ENCODE peak calls at places on chromosomes 2 and 18, in ten cellular contexts. One of them, this sample, is unnamed.
A peak's percentile ranks its signal among the peaks of the same experiment; 100 is the strongest.

GRCh38 chr2:167963899-167964649 is 283.3 kb downstream of the STK39 start:
- DNase-seq in lower leg skin: no peak
- DNase-seq in heart left ventricle: no peak
- DNase-seq in IMR-90: no peak
- DNase-seq in A549: no peak
- DNase-seq in body of pancreas: no peak
- DNase-seq in esophagus squamous epithelium: no peak
- DNase-seq in Peyer's patch: no peak
- DNase-seq in transverse colon: no peak
- DNase-seq in prostate gland: no peak
- DNase-seq in this sample: no peak

GRCh38 chr2:182229288-182229687 is 197.5 kb downstream of the PDE1A start:
- DNase-seq in lower leg skin: no peak
- DNase-seq in heart left ventricle: no peak
- DNase-seq in IMR-90: peak; percentile 64
- DNase-seq in A549: no peak
- DNase-seq in body of pancreas: no peak
- DNase-seq in esophagus squamous epithelium: no peak
- DNase-seq in Peyer's patch: no peak
- DNase-seq in transverse colon: no peak
- DNase-seq in prostate gland: no peak
- DNase-seq in this sample: no peak

GRCh38 chr2:163455815-163456214 is 280.0 kb downstream of the FIGN start:
- DNase-seq in lower leg skin: no peak
- DNase-seq in heart left ventricle: no peak
- DNase-seq in IMR-90: no peak
- DNase-seq in A549: no peak
- DNase-seq in body of pancreas: no peak
- DNase-seq in esophagus squamous epithelium: no peak
- DNase-seq in Peyer's patch: no peak
- DNase-seq in transverse colon: no peak
- DNase-seq in prostate gland: no peak
- DNase-seq in this sample: peak; percentile 33

GRCh38 chr2:134852518-134852917 is 14.1 kb downstream of the ACMSD start:
- DNase-seq in lower leg skin: no peak
- DNase-seq in heart left ventricle: no peak
- DNase-seq in IMR-90: no peak
- DNase-seq in A549: no peak
- DNase-seq in body of pancreas: no peak
- DNase-seq in esophagus squamous epithelium: no peak
- DNase-seq in Peyer's patch: no peak
- DNase-seq in transverse colon: no peak
- DNase-seq in prostate gland: no peak
- DNase-seq in this sample: no peak

GRCh38 chr2:170436077-170436943 is 258.4 kb downstream of the MYO3B start:
- DNase-seq in lower leg skin: no peak
- DNase-seq in heart left ventricle: no peak
- DNase-seq in IMR-90: no peak
- DNase-seq in A549: no peak
- DNase-seq in body of pancreas: no peak
- DNase-seq in esophagus squamous epithelium: no peak
- DNase-seq in Peyer's patch: no peak
- DNase-seq in transverse colon: no peak
- DNase-seq in prostate gland: no peak
- DNase-seq in this sample: no peak

GRCh38 chr2:18085593-18085992 is 207.1 kb downstream of the KCNS3 start:
- DNase-seq in lower leg skin: no peak
- DNase-seq in heart left ventricle: no peak
- DNase-seq in IMR-90: no peak
- DNase-seq in A549: no peak
- DNase-seq in body of pancreas: no peak
- DNase-seq in esophagus squamous epithelium: no peak
- DNase-seq in Peyer's patch: no peak
- DNase-seq in transverse colon: no peak
- DNase-seq in prostate gland: no peak
- DNase-seq in this sample: no peak

GRCh38 chr2:149329068-149329467 is 1.3 kb upstream of the LYPD6 start:
- DNase-seq in lower leg skin: no peak
- DNase-seq in heart left ventricle: no peak
- DNase-seq in IMR-90: no peak
- DNase-seq in A549: no peak
- DNase-seq in body of pancreas: peak; percentile 22
- DNase-seq in esophagus squamous epithelium: no peak
- DNase-seq in Peyer's patch: no peak
- DNase-seq in transverse colon: no peak
- DNase-seq in prostate gland: no peak
- DNase-seq in this sample: peak; percentile 2

GRCh38 chr2:167144179-167144898 is 256.1 kb downstream of the XIRP2 start:
- DNase-seq in lower leg skin: no peak
- DNase-seq in heart left ventricle: no peak
- DNase-seq in IMR-90: peak; percentile 71
- DNase-seq in A549: no peak
- DNase-seq in body of pancreas: no peak
- DNase-seq in esophagus squamous epithelium: no peak
- DNase-seq in Peyer's patch: no peak
- DNase-seq in transverse colon: no peak
- DNase-seq in prostate gland: no peak
- DNase-seq in this sample: no peak

GRCh38 chr2:529425-529824 is 147.8 kb downstream of the TMEM18 start:
- DNase-seq in lower leg skin: no peak
- DNase-seq in heart left ventricle: no peak
- DNase-seq in IMR-90: peak; percentile 1
- DNase-seq in A549: no peak
- DNase-seq in body of pancreas: no peak
- DNase-seq in esophagus squamous epithelium: no peak
- DNase-seq in Peyer's patch: no peak
- DNase-seq in transverse colon: no peak
- DNase-seq in prostate gland: no peak
- DNase-seq in this sample: peak; percentile 5

GRCh38 chr2:30582521-30582920 is 135.5 kb downstream of the LCLAT1 start:
- DNase-seq in lower leg skin: no peak
- DNase-seq in heart left ventricle: no peak
- DNase-seq in IMR-90: no peak
- DNase-seq in A549: no peak
- DNase-seq in body of pancreas: no peak
- DNase-seq in esophagus squamous epithelium: no peak
- DNase-seq in Peyer's patch: no peak
- DNase-seq in transverse colon: no peak
- DNase-seq in prostate gland: no peak
- DNase-seq in this sample: no peak

GRCh38 chr18:73355076-73355475 is 487.3 kb upstream of the NETO1 start:
- DNase-seq in lower leg skin: no peak
- DNase-seq in heart left ventricle: no peak
- DNase-seq in IMR-90: peak; percentile 15
- DNase-seq in A549: no peak
- DNase-seq in body of pancreas: no peak
- DNase-seq in esophagus squamous epithelium: no peak
- DNase-seq in Peyer's patch: no peak
- DNase-seq in transverse colon: no peak
- DNase-seq in prostate gland: no peak
- DNase-seq in this sample: no peak

GRCh38 chr2:7686016-7686385 is 768.8 kb downstream of the RNF144A start:
- DNase-seq in lower leg skin: no peak
- DNase-seq in heart left ventricle: no peak
- DNase-seq in IMR-90: no peak
- DNase-seq in A549: no peak
- DNase-seq in body of pancreas: no peak
- DNase-seq in esophagus squamous epithelium: no peak
- DNase-seq in Peyer's patch: no peak
- DNase-seq in transverse colon: no peak
- DNase-seq in prostate gland: no peak
- DNase-seq in this sample: no peak

DNA sequence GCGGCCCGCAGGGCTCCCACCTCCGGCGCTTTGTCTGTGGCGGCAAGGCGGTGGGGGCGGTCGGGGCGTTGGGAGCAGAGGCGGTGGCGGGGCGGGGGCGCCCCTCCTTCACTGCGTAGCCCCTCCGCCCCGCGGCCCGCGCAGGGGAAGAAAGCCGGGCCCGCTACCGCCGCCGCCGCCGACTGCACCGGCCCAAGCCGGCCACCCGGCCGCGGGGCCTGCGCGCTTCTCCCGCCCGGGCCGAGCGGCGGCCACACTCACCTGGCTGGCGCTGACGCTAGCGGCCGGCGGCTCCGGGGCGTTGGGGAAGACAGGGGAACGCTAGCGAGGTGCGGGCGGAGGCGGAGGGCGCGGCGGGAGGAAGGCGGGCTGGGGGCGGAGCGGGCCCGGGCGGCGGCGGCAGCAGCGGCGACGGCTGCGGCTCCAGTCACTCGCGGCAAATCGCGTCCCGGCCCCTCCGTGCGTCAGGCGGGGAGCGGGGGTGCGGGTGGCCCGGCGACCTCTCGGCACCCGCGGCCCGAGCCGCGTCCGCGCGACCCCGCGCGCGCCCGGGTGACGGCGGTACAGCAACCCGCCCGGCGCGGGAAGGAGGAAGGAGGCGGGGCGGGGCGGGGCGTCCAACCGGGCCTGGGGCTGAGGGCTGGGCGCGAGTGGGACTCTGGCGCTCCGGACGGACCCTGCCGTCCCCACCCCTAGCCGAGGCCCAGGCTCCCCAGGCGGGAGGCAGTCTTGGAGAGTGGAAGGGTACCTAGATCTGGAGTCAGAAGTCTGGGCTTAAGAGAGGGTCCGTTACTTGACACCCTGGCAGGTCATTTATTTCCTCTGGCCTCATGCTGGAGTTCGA is at the start of gene SESTD1:
- DNase-seq in lower leg skin: peak; percentile 47
- DNase-seq in heart left ventricle: peak; percentile 79
- DNase-seq in IMR-90: peak; percentile 7
- DNase-seq in A549: peak; percentile 47
- DNase-seq in body of pancreas: peak; percentile 80
- DNase-seq in esophagus squamous epithelium: no peak
- DNase-seq in Peyer's patch: peak; percentile 85
- DNase-seq in transverse colon: peak; percentile 73
- DNase-seq in prostate gland: peak; percentile 28
- DNase-seq in this sample: peak; percentile 62
- TF ChIP-seq POLR2A in lower leg skin: no peak
- TF ChIP-seq POLR2A in heart left ventricle: no peak
- TF ChIP-seq POLR2A in IMR-90: no peak
- TF ChIP-seq POLR2A in A549: peak; percentile 29
- TF ChIP-seq POLR2A in body of pancreas: no peak
- TF ChIP-seq POLR2A in esophagus squamous epithelium: peak; percentile 81
- TF ChIP-seq POLR2A in Peyer's patch: peak; percentile 17
- TF ChIP-seq POLR2A in transverse colon: no peak
- TF ChIP-seq POLR2A in prostate gland: peak; percentile 56
- TF ChIP-seq POLR2A in this sample: no peak

DNA sequence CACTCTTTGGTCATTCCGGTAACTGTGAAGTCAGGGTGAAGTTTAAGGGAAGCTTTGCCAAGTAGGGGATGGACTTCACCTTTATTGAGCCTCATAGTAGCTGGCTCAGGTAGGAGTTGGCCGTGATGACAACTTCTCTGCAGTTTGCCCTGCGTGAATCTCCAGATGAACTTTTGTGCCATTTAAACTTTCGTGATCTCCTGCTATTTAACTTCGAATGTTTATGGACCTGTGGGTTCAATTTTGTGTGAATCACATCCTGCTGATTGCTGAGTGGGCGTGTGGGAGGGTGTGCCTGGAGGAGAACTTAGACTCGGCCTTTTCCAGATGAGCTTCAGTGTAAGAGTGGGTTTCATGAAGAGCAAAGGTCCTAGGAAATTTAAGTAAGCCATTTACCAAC is 4.2 kb downstream of the UGT1A1 start:
- DNase-seq in lower leg skin: no peak
- DNase-seq in heart left ventricle: no peak
- DNase-seq in IMR-90: peak; percentile 85
- DNase-seq in A549: no peak
- DNase-seq in body of pancreas: no peak
- DNase-seq in esophagus squamous epithelium: no peak
- DNase-seq in Peyer's patch: peak; percentile 66
- DNase-seq in transverse colon: peak; percentile 34
- DNase-seq in prostate gland: no peak
- DNase-seq in this sample: no peak
- TF ChIP-seq POLR2A in lower leg skin: no peak
- TF ChIP-seq POLR2A in heart left ventricle: no peak
- TF ChIP-seq POLR2A in IMR-90: no peak
- TF ChIP-seq POLR2A in A549: no peak
- TF ChIP-seq POLR2A in body of pancreas: no peak
- TF ChIP-seq POLR2A in esophagus squamous epithelium: no peak
- TF ChIP-seq POLR2A in Peyer's patch: peak; percentile 48
- TF ChIP-seq POLR2A in transverse colon: no peak
- TF ChIP-seq POLR2A in prostate gland: no peak
- TF ChIP-seq POLR2A in this sample: no peak

GRCh38 chr2:11598228-11598731 is 64.4 kb downstream of the GREB1 start:
- DNase-seq in lower leg skin: no peak
- DNase-seq in heart left ventricle: no peak
- DNase-seq in IMR-90: no peak
- DNase-seq in A549: no peak
- DNase-seq in body of pancreas: no peak
- DNase-seq in esophagus squamous epithelium: no peak
- DNase-seq in Peyer's patch: no peak
- DNase-seq in transverse colon: no peak
- DNase-seq in prostate gland: no peak
- DNase-seq in this sample: no peak
- TF ChIP-seq POLR2A in lower leg skin: no peak
- TF ChIP-seq POLR2A in heart left ventricle: no peak
- TF ChIP-seq POLR2A in IMR-90: no peak
- TF ChIP-seq POLR2A in A549: no peak
- TF ChIP-seq POLR2A in body of pancreas: no peak
- TF ChIP-seq POLR2A in esophagus squamous epithelium: no peak
- TF ChIP-seq POLR2A in Peyer's patch: no peak
- TF ChIP-seq POLR2A in transverse colon: no peak
- TF ChIP-seq POLR2A in prostate gland: no peak
- TF ChIP-seq POLR2A in this sample: no peak

DNA sequence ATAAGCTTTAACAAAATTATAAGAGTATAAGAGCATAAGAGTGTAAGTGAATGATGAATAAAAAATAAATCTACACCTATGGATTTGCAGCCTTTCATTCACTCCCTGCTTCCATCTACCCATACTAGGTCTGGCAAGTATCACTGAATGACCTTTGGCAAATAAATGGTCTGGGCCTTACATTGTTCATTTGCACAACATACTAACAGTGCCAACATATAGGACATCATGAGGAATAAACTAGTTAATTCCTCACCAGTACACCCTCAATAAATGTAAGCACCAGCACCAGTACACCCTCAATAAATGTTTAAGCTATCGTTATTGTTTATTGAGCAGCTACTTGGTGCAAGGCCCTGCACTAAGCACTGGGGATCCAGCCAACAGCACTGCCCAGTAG is 26.9 kb downstream of the STAT1 start:
- DNase-seq in lower leg skin: no peak
- DNase-seq in heart left ventricle: no peak
- DNase-seq in IMR-90: no peak
- DNase-seq in A549: no peak
- DNase-seq in body of pancreas: no peak
- DNase-seq in esophagus squamous epithelium: no peak
- DNase-seq in Peyer's patch: no peak
- DNase-seq in transverse colon: no peak
- DNase-seq in prostate gland: no peak
- DNase-seq in this sample: no peak
- TF ChIP-seq POLR2A in lower leg skin: no peak
- TF ChIP-seq POLR2A in heart left ventricle: no peak
- TF ChIP-seq POLR2A in IMR-90: no peak
- TF ChIP-seq POLR2A in A549: no peak
- TF ChIP-seq POLR2A in body of pancreas: no peak
- TF ChIP-seq POLR2A in esophagus squamous epithelium: no peak
- TF ChIP-seq POLR2A in Peyer's patch: no peak
- TF ChIP-seq POLR2A in transverse colon: no peak
- TF ChIP-seq POLR2A in prostate gland: no peak
- TF ChIP-seq POLR2A in this sample: no peak

This sample was measured in erythroblast.